ENCODE peak calls at places on chromosomes 12 and 14, in four cellular contexts. X is stimulated activated CD4-positive, alpha-beta T cell treated with anti-CD3 and anti-CD28 coated beads, TNF-alpha, amount 100 ng/mL, for 48 hours; O is endothelial cell; A is AG09309. S is an unnamed sample.

GRCh38 chr14:76716285-76716684 is 45.0 kb upstream of the VASH1 start:
- DNase-seq in A (no peak), X (no peak), O (no peak), S (no peak)

GRCh38 chr12:121444842-121445202 is 44.9 kb downstream of the RNF34 start:
- DNase-seq in X (no peak), A (no peak), O (no peak), S (no peak)

GRCh38 chr12:88854260-88854659 is 274.0 kb upstream of the KITLG start:
- DNase-seq in A (peak), X (no peak), O (no peak), S (no peak)

GRCh38 chr14:101350021-101350420 is 211.3 kb upstream of the DIO3 start:
- DNase-seq in O (no peak), X (no peak), A (no peak), S (no peak)

GRCh38 chr12:96812153-96812552 is 94.9 kb upstream of the NEDD1 start:
- DNase-seq in O (no peak), A (no peak), X (no peak), S (no peak)

GRCh38 chr12:64990991-64991570 is 130.0 kb downstream of the WIF1 start:
- DNase-seq in A (no peak), O (no peak), X (no peak), S (peak)

GRCh38 chr14:36397357-36397756 is 76.9 kb upstream of the MBIP start:
- DNase-seq in X (no peak), A (no peak), O (no peak), S (no peak)

GRCh38 chr12:22340143-22340542 is 5.6 kb upstream of the ST8SIA1 start:
- DNase-seq in A (no peak), X (no peak), O (no peak), S (no peak)

GRCh38 chr14:90853116-90853515 is 36.9 kb upstream of the TTC7B start:
- DNase-seq in X (no peak), O (no peak), A (no peak), S (no peak)

GRCh38 chr14:24233538-24233866 is 773 bp downstream of the GMPR2 start:
- DNase-seq in O (no peak), A (no peak), X (no peak), S (no peak)

GRCh38 chr12:85872497-85873091 is 1.5 kb upstream of the NTS start:
- DNase-seq in O (no peak), A (peak), X (no peak), S (no peak)

GRCh38 chr12:47882796-47883546 is 21.8 kb downstream of the VDR start:
- DNase-seq in X (no peak), O (no peak), A (no peak), S (peak)

GRCh38 chr12:56338643-56339422 is at the start of gene IL23A:
- DNase-seq in O (no peak), A (no peak), X (peak), S (no peak)

GRCh38 chr12:41963398-41963797 is 181.3 kb downstream of the GXYLT1 start:
- DNase-seq in O (no peak), X (no peak), A (no peak), S (no peak)

GRCh38 chr12:100268835-100269564 is 2.0 kb downstream of the SCYL2 start:
- DNase-seq in O (no peak), A (no peak), X (no peak), S (no peak)

GRCh38 chr14:86794689-86795088 is 1198.3 kb downstream of the GALC start:
- DNase-seq in X (no peak), A (no peak), O (no peak), S (no peak)

GRCh38 chr12:75959506-75959905 is 72.1 kb downstream of the PHLDA1 start:
- DNase-seq in X (no peak), A (no peak), O (no peak), S (no peak)

GRCh38 chr14:102805454-102805891 is 28.2 kb downstream of the TRAF3 start:
- DNase-seq in O (no peak), A (peak), X (no peak), S (no peak)

GRCh38 chr14:89841855-89842254 is 112.7 kb downstream of the EFCAB11 start:
- DNase-seq in A (no peak), O (no peak), X (no peak), S (no peak)

GRCh38 chr14:94752575-94752974 is 17.3 kb downstream of the GSC start:
- DNase-seq in A (no peak), O (no peak), X (no peak), S (no peak)

GRCh38 chr14:82778008-82778407 is 1244.4 kb upstream of the SEL1L start:
- DNase-seq in O (no peak), A (no peak), X (no peak), S (no peak)

GRCh38 chr12:127161466-127161865 is 1105.5 kb upstream of the TMEM132C start:
- DNase-seq in A (no peak), O (no peak), X (no peak), S (no peak)

GRCh38 chr12:109679716-109680520 is 33.7 kb upstream of the FAM222A start:
- DNase-seq in A (no peak), O (no peak), X (no peak), S (no peak)